ENCODE peak calls at places on chromosomes 1 and 21, in four cellular contexts. N is tibial artery, L is OCI-LY7, Z is PC-9. J is an unnamed sample. For H3K4me1, the result is how much of the 10 kb centered on the place peaks cover.

GRCh38 chr1:228289239-228289849 is 81.5 kb downstream of the OBSCN start:
- DNase-seq in L (no peak), N (peak), Z (no peak), J (peak)

GRCh38 chr21:42358937-42359336 is 7.4 kb downstream of the TFF1 start:
- DNase-seq in L (no peak), Z (no peak), N (no peak), J (peak)

GRCh38 chr1:108575241-108575850 is 15.4 kb downstream of the EEIG2 start:
- DNase-seq in L (no peak), N (no peak), Z (no peak), J (no peak)

GRCh38 chr1:119279441-119280415 is 88.9 kb upstream of the HAO2 start:
- DNase-seq in N (no peak), Z (peak), L (no peak), J (no peak)

GRCh38 chr1:45340816-45341215 is 576 bp upstream of the MUTYH start:
- DNase-seq in L (peak), N (no peak), Z (no peak), J (no peak)

GRCh38 chr21:43959231-43960041 is 52.7 kb upstream of the TRAPPC10 start:
- DNase-seq in L (no peak), N (no peak), Z (no peak), J (no peak)

GRCh38 chr1:67557731-67558448 is 127.1 kb upstream of the GADD45A start:
- DNase-seq in L (no peak), Z (no peak), N (no peak), J (no peak)

GRCh38 chr1:47703161-47703825 is 265.4 kb downstream of the FOXD2 start:
- DNase-seq in L (no peak), Z (no peak), N (peak), J (peak)

GRCh38 chr1:119715542-119715941 is 3.8 kb downstream of the PHGDH start:
- DNase-seq in Z (no peak), N (no peak), L (no peak), J (no peak)

GRCh38 chr21:28588997-28589396 is 403.7 kb downstream of the LTN1 start:
- DNase-seq in N (no peak), Z (no peak), L (no peak), J (no peak)

GRCh38 chr1:227987181-227987580 is 19.6 kb upstream of the WNT3A start:
- DNase-seq in N (no peak), L (no peak), Z (no peak), J (no peak)

GRCh38 chr1:154198756-154199562 is 7.1 kb upstream of the TPM3 start:
- DNase-seq in N (peak), Z (no peak), L (peak), J (no peak)

GRCh38 chr1:170692866-170693575 is 29.1 kb downstream of the PRRX1 start:
- DNase-seq in N (no peak), Z (no peak), L (no peak), J (no peak)

GRCh38 chr1:11059166-11059989 is 440 bp downstream of the SRM start:
- DNase-seq in Z (no peak), N (no peak), L (peak), J (peak)

GRCh38 chr1:226542623-226543103 is 5.9 kb upstream of the STUM start:
- DNase-seq in L (no peak), N (peak), Z (no peak), J (no peak)

GRCh38 chr1:197921235-197922069 is 4.3 kb downstream of the LHX9 start:
- DNase-seq in N (peak), L (no peak), Z (no peak), J (peak)

GRCh38 chr1:67281246-67281645 is 26.4 kb upstream of the IL12RB2 start:
- DNase-seq in L (no peak), N (no peak), Z (no peak), J (no peak)

GRCh38 chr1:33128781-33129180 is 47.8 kb downstream of the AZIN2 start:
- DNase-seq in Z (no peak), N (no peak), L (no peak), J (no peak)

GRCh38 chr1:183689770-183690204 is 36.7 kb upstream of the APOBEC4 start:
- DNase-seq in L (no peak), Z (no peak), N (no peak), J (no peak)

GRCh38 chr1:7558481-7558880 is 212.6 kb upstream of the VAMP3 start:
- DNase-seq in N (no peak), L (no peak), Z (no peak), J (peak)

GRCh38 chr1:224696891-224697765 is 81.0 kb downstream of the CNIH3 start:
- DNase-seq in N (no peak), Z (no peak), L (no peak), J (no peak)

GRCh38 chr1:193846411-193846810 is 660.0 kb upstream of the B3GALT2 start:
- DNase-seq in Z (no peak), N (no peak), L (no peak), J (no peak)

GRCh38 chr1:11227106-11228077 is 35.0 kb downstream of the MTOR start:
- DNase-seq in Z (no peak), L (peak), N (no peak), J (no peak)

GRCh38 chr1:218164930-218165686 is 120.0 kb upstream of the RRP15 start:
- DNase-seq in Z (no peak), L (peak), N (no peak), J (peak)

GRCh38 chr1:233614173-233614742 is 352 bp downstream of the KCNK1 start:
- DNase-seq in L (no peak), N (peak), Z (peak), J (peak)

GRCh38 chr21:34187935-34188334 is 114.6 kb downstream of the MRPS6 start:
- DNase-seq in N (peak), Z (no peak), L (no peak), J (peak)

GRCh38 chr1:181062800-181063428 is 25.6 kb upstream of the IER5 start:
- DNase-seq in Z (no peak), L (no peak), N (no peak), J (no peak)

GRCh38 chr1:14067036-14067435 is 367.0 kb downstream of the PRDM2 start:
- DNase-seq in N (no peak), L (no peak), Z (no peak), J (no peak)

GRCh38 chr21:43585924-43586411 is 73.3 kb downstream of the HSF2BP start:
- DNase-seq in L (no peak), N (peak), Z (peak), J (no peak)

GRCh38 chr1:203410117-203410900 is 59.4 kb upstream of the FMOD start:
- DNase-seq in L (peak), N (peak), Z (no peak), J (no peak)

GRCh38 chr21:32248616-32249550 is 30.0 kb downstream of the MIS18A start:
- DNase-seq in L (no peak), Z (no peak), N (no peak), J (no peak)

GRCh38 chr1:18118491-18118890 is 10.9 kb downstream of the IGSF21 start:
- DNase-seq in N (no peak), Z (no peak), L (no peak), J (no peak)

GRCh38 chr21:44436958-44437357 is 18.4 kb upstream of the LRRC3 start:
- DNase-seq in L (no peak), Z (no peak), N (peak), J (peak)

GRCh38 chr1:50976890-50977574 is 7.0 kb downstream of the CDKN2C start:
- DNase-seq in N (peak), L (peak), Z (no peak), J (peak)

GRCh38 chr21:37041706-37042271 is 31.1 kb downstream of the PIGP start:
- DNase-seq in N (no peak), Z (no peak), L (no peak), J (no peak)

GRCh38 chr1:10252508-10252907 is 42.1 kb downstream of the KIF1B start:
- DNase-seq in Z (no peak), L (no peak), N (no peak), J (no peak)

GRCh38 chr1:22415489-22415888 is 36.2 kb upstream of the ZBTB40 start:
- DNase-seq in L (no peak), N (no peak), Z (no peak), J (no peak)

GRCh38 chr1:100036718-100037664 is 67.2 kb downstream of the SLC35A3 start:
- DNase-seq in Z (peak), L (peak), N (no peak), J (no peak)

GRCh38 chr1:45359882-45360513 is 19.8 kb upstream of the MUTYH start:
- DNase-seq in N (peak), Z (peak), L (peak), J (peak)

DNA sequence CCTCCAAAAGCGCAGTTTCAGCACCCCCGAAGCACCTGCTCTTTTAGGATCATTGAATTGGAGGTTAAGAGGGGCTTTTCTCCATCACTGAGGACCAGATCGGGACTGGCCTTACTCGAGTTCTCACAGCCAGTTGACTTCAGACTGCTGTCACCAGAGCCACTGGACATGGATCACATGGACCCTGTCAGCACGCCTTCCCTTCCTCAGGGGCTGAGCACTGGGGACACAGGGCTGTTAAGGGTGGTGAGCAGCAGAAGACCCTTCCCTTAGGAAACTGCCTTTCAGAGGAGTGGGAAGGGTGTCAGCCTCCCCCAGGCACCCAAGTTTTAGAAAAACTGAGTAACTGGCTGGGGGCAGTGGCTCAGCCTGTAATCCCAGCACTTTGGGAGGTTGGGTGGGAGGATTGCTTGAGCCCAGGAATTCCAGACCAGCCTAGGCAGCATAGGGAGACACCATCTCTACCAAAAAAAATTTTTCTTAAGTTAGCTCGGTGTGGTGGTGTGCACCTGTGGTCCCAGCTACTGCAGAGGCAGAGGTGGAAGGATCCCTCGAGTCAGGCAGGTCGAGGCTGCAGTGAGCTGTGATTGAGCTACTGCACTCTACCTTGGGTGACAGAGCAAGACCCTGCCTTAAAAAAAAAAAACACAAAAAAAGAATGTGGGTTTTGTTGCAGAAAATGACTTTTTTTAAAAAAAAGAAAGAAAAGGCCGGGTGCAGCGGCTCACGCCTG is 591 bp upstream of the FGR start:
- DNase-seq in L (no peak), Z (no peak), N (no peak), J (no peak)
- H3K4me3 ChIP-seq in L (no peak), Z (no peak), N (no peak), J (no peak)

DNA sequence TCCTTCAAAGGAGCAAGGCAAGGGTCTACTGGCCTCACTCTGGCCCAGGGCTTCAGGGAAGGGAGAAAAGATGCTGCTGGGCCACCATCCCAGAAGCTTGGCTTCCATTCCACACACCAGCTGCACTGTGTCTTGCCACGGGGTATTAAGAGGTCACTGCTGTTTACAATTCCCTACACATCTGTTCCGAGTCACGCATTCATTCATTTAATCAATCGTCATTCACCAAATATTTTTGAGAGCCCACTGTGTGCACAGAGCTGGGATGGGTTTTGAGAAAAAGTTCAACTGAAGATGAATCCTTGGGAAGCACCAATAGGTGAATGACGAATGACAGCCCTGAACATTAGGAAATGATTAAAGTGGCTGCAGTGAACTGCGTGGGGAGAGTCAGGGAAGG is 101.7 kb downstream of the NAV1 start:
- DNase-seq in N (no peak), Z (no peak), L (no peak), J (no peak)
- H3K4me1 ChIP-seq in N (under half), Z (under half), L (under half), J (under half)

GRCh38 chr1:55334797-55335196 is 119.6 kb upstream of the USP24 start:
- DNase-seq in N (no peak), L (no peak), Z (no peak), J (no peak)
- H3K27ac ChIP-seq in N (no peak), L (no peak), Z (no peak), J (no peak)

DNA sequence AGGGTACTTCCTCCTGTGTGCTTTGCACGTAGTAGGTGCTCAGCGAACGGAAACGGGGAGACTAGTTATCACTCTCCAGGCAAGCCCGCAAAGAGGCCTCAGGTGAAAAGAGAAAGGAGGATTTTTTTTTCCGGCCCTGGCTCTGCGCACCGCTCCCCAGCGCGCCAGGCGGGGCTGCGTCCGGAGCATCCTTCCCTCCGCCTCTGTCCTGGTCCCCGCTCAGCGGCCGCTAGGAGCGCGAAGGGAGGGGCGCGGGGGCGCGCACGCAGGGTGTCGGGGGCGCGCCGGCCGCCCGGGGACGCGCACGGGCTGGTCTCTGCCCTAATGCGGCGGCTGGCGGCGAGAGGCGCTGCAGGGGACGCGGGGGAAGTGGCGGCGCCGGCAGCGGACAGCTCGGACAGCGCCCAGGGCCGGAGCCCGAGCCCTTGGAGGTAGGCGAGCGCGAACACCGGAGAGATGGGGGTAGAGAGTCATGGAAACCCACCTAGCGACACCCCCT is 42.3 kb upstream of the NFASC start:
- DNase-seq in Z (no peak), L (no peak), N (peak), J (peak)
- H3K4me3 ChIP-seq in Z (no peak), L (no peak), N (peak), J (peak)

DNA sequence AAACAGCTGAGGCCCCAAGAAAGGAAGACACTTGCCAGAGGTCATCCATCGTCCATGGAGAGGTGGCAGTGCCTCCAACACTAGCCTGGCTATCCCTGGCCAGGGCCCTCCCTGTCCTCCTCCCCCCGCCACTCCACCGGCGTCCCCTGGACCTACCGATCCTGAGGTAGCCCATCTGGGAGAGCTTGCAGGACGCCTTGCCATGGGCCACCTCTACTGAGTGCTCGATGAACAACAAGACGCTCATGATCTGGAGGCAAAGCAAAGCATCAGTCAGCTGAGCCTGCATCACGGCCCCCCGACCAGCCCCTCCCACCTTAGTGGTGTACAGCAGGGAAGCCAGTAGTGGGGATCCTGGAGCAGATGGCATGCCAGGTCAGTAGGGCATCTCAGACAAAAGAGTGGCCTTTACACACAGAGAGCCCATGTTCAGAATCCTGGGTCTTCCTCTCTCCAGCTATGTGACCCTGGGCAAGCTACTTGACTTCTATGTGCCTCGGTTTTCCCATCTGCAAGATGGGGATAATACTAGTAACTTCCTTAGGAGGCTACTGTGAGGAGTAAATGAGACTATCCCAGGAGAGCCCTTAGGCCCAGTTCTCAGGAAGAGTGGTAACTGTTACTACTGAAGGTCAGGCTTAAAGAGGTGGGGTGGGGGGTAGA is 15.1 kb downstream of the LAPTM5 start:
- DNase-seq in Z (no peak), N (no peak), L (no peak), J (no peak)
- H3K4me1 ChIP-seq in Z (under half), N (under half), L (half or more), J (under half)

DNA sequence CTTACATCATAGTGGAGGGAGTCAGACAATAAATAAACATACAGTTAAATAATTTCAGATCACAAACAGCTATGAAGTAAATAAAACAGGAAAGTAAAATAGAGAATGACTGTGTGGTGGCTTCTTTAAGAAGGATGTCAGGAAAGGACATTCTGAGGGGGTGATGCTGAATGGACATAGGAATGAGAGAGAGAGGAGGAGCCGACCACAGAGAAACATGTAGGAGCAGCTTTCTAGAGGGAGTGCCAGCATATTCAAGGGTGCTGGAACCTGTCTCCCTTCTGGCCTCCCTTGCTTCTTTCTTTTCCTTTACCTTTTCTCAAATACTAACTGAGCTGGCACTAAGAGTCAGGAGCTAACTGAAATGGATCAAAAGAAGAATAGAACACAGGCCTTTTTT is 20.5 kb upstream of the BCL10 start:
- DNase-seq in Z (no peak), L (no peak), N (no peak), J (no peak)
- H3K27ac ChIP-seq in Z (peak), L (no peak), N (peak), J (peak)

GRCh38 chr1:156146749-156147405 is 6.5 kb upstream of the SEMA4A start:
- DNase-seq in N (peak), Z (no peak), L (no peak), J (no peak)

GRCh38 chr1:156148236-156148635 is 5.1 kb upstream of the SEMA4A start:
- DNase-seq in L (peak), Z (no peak), N (no peak), J (no peak)

GRCh38 chr1:156144747-156145146 is 8.6 kb upstream of the SEMA4A start:
- DNase-seq in Z (no peak), L (no peak), N (no peak), J (no peak)

GRCh38 chr1:156145622-156146005 is 7.8 kb upstream of the SEMA4A start:
- DNase-seq in Z (no peak), L (no peak), N (no peak), J (no peak)

GRCh38 chr1:156146006-156146748 is 7.2 kb upstream of the SEMA4A start:
- DNase-seq in Z (peak), L (peak), N (peak), J (peak)
- H3K4me3 ChIP-seq in Z (no peak), L (peak), N (no peak), J (no peak)

GRCh38 chr1:93735722-93736121 is 54.1 kb upstream of the BCAR3 start:
- DNase-seq in N (no peak), L (no peak), Z (no peak), J (no peak)
- H3K4me1 ChIP-seq in N (under half), L (under half), Z (under half), J (under half)

DNA sequence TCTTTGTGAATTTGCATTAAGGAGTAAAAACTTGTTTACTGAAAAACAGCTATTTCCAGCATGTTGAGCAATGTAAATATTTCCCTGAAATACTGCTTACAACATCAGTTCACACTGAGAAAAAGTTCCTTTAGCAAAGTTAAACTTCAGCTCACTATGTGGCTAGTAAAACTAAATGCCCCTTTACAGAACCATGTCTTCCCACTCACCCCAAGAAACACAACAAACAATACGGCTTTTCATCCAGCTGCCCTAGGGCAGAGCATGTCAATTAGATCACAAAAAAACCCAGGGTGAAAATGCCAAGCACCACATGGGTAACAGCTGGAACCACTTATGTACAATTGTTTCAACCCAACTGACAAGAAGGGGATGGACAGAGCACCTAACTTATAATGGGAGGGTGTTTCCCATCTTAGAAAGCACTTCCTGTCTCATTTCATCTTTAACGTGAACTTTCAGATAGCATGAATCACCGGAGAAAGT is 6.7 kb downstream of the NID1 start:
- DNase-seq in L (no peak), Z (no peak), N (no peak), J (no peak)
- H3K27ac ChIP-seq in L (no peak), Z (no peak), N (peak), J (no peak)